ENCODE peak calls at places on chromosomes 7 and 10, in seven cellular contexts. D is Jurkat, Clone E6-1; X is CD8-positive, alpha-beta T cell; Y is endodermal cell; Z is left lung; T is lower leg skin; V is hepatocyte. M is an unnamed sample.

GRCh38 chr7:194257-194995 is 2.1 kb downstream of the FAM20C start:
- DNase-seq in Z (peak; percentile 58), V (peak; percentile 51), D (no peak), T (no peak), Y (peak; percentile 70), X (no peak), M (no peak)

GRCh38 chr10:7239312-7239985 is 171.4 kb downstream of the SFMBT2 start:
- DNase-seq in D (peak; percentile 66), V (no peak), Z (no peak), Y (no peak), T (no peak), X (no peak), M (no peak)

GRCh38 chr7:17099083-17099973 is 199.1 kb upstream of the AHR start:
- DNase-seq in D (no peak), V (peak; percentile 74), Z (peak; percentile 55), Y (no peak), X (no peak), T (peak; percentile 44), M (no peak)

GRCh38 chr7:140683657-140684056 is 10.9 kb downstream of the ADCK2 start:
- DNase-seq in V (no peak), D (no peak), X (peak; percentile 4), Z (no peak), T (no peak), Y (no peak), M (no peak)

GRCh38 chr7:100604976-100605911 is 3.1 kb downstream of the PCOLCE start:
- DNase-seq in V (peak; percentile 73), T (no peak), D (no peak), X (peak; percentile 33), Z (peak; percentile 59), Y (peak; percentile 85), M (no peak)

GRCh38 chr10:3107426-3107961 is 40.1 kb downstream of the PFKP start:
- DNase-seq in T (peak; percentile 70), D (no peak), Y (no peak), Z (peak; percentile 87), V (no peak), X (no peak), M (no peak)

GRCh38 chr7:80263321-80263720 is 128.7 kb downstream of the GNAI1 start:
- DNase-seq in Y (no peak), D (no peak), T (no peak), V (no peak), Z (no peak), X (no peak), M (no peak)

GRCh38 chr7:37372750-37373149 is 75.9 kb downstream of the ELMO1 start:
- DNase-seq in X (no peak), Y (no peak), D (no peak), Z (no peak), V (no peak), T (no peak), M (no peak)

GRCh38 chr7:30727061-30727945 is 24.6 kb upstream of the INMT start:
- DNase-seq in Z (no peak), Y (no peak), T (no peak), X (peak; percentile 64), D (peak; percentile 93), V (no peak), M (peak; percentile 75)

GRCh38 chr7:6242561-6242960 is 29.9 kb downstream of the CYTH3 start:
- DNase-seq in Z (no peak), T (no peak), V (no peak), D (no peak), X (no peak), Y (no peak), M (no peak)

GRCh38 chr7:112001089-112001826 is 204.9 kb downstream of the DOCK4 start:
- DNase-seq in T (no peak), Y (no peak), D (no peak), V (peak; percentile 25), X (no peak), Z (no peak), M (no peak)

GRCh38 chr10:132939957-132940790 is 2.2 kb downstream of the CFAP46 start:
- DNase-seq in X (no peak), Z (no peak), Y (peak; percentile 89), D (no peak), T (no peak), V (peak; percentile 81), M (no peak)

GRCh38 chr7:99694912-99695304 is 15.1 kb upstream of the CYP3A5 start:
- DNase-seq in Y (no peak), Z (no peak), D (no peak), V (no peak), T (no peak), X (no peak), M (no peak)

GRCh38 chr10:58404001-58404400 is 18.8 kb downstream of the TFAM start:
- DNase-seq in D (no peak), Y (no peak), X (no peak), Z (no peak), V (no peak), T (no peak), M (no peak)

GRCh38 chr7:79912213-79912633 is 222.4 kb upstream of the GNAI1 start:
- DNase-seq in Z (no peak), Y (no peak), V (no peak), X (no peak), T (no peak), D (peak; percentile 71), M (no peak)

GRCh38 chr7:4607321-4607729 is 74.8 kb upstream of the FOXK1 start:
- DNase-seq in X (no peak), Z (peak; percentile 9), T (no peak), V (no peak), Y (no peak), D (no peak), M (no peak)

GRCh38 chr7:1665721-1666250 is 4.3 kb upstream of the ELFN1 start:
- DNase-seq in D (no peak), T (no peak), X (no peak), V (peak; percentile 49), Z (peak; percentile 30), Y (peak; percentile 73), M (no peak)

GRCh38 chr7:40507166-40507565 is 372.4 kb downstream of the SUGCT start:
- DNase-seq in T (no peak), X (no peak), V (no peak), D (peak; percentile 34), Z (no peak), Y (no peak), M (peak; percentile 18)

GRCh38 chr7:77703220-77703472 is 6.9 kb downstream of the RSBN1L start:
- DNase-seq in V (no peak), T (no peak), X (no peak), Y (no peak), D (no peak), Z (no peak), M (no peak)

GRCh38 chr10:60905580-60905979 is 38.4 kb downstream of the RHOBTB1 start:
- DNase-seq in T (no peak), Y (no peak), D (no peak), Z (peak; percentile 47), V (no peak), X (no peak), M (no peak)

GRCh38 chr10:70131560-70131937 is 1.1 kb downstream of the AIFM2 start:
- DNase-seq in X (no peak), Z (no peak), V (no peak), Y (no peak), D (no peak), T (no peak), M (no peak)

GRCh38 chr10:99532687-99533495 is at the start of gene NKX2-3:
- DNase-seq in D (no peak), V (peak; percentile 63), Y (peak; percentile 94), X (no peak), Z (peak; percentile 76), T (no peak), M (no peak)
- H3K4me3 ChIP-seq in D (no peak within 1 kb of the TSS), V (no peak within 1 kb of the TSS), Y (no peak within 1 kb of the TSS), X (no peak within 1 kb of the TSS), Z (no peak within 1 kb of the TSS), T (no peak within 1 kb of the TSS), M (no peak within 1 kb of the TSS)

DNA sequence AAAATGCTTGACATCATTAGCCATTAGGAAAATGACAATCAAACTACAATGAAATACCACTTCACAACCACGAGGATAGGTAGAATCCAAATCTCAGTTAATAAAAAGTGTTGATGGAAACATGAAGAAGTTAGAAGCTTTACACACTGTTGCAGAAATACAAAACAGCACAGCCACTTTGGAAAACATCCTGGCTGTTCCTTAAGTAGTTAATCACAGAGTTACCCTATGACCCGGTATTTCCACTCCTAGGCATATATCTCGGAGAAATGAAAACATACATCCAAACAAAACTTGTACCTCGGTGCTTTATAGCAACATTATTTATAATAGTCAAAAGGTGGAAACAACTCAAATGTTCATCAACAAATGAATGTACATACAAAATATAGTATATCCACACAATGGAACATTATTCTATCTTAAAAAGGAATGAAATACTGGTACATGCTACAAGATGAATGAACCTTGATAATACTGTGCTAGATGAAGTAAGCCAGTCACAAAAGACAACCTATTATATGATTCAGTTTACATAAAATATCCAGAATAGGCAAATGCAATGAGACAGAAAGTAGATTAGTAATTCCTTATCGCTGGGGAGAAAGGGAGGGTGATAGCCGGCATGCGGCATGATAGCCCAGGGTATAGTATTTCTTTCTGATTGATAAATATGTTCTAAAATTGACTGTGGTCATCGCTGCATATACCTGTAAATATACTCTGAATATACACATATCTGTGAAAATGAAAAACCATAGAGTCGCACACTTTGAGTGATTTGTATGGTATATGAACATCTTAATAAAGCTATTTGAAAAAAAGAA is 1.9 kb downstream of the VWDE start:
- DNase-seq in X (no peak), D (no peak), T (no peak), Z (no peak), Y (no peak), V (no peak), M (no peak)
- H3K4me3 ChIP-seq in X (no peak overlapping the region), D (no peak overlapping the region), T (no peak overlapping the region), Z (no peak overlapping the region), Y (no peak overlapping the region), V (no peak overlapping the region), M (no peak overlapping the region)

DNA sequence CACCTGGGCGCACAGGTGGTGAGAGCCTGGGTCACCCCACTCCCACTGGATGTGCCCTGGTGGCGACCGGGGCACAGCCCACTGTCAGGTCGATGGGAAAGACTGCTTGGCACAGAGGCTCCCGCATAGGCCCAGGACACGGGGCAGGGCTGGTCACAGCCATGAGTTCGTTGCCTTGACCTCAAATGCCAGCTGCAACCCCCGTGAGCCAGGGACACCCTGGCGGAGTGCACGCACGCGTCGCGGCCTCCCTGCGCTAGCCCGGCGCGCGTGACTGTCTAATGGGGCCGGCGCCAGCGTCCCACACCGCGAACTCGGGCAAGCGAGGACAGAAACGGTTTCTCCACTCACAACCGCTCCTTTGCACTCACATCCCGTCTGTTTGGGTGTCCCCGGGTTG is 267.4 kb downstream of the USP6NL start:
- DNase-seq in X (no peak), V (no peak), Z (no peak), T (no peak), D (no peak), Y (no peak), M (no peak)
- H3K4me3 ChIP-seq in X (no peak overlapping the region), V (no peak overlapping the region), Z (no peak overlapping the region), T (no peak overlapping the region), D (peak overlapping the region; percentile 80), Y (no peak overlapping the region), M (no peak overlapping the region)

GRCh38 chr7:92720604-92721350 is 115.6 kb downstream of the CDK6 start:
- DNase-seq in Z (no peak), Y (no peak), D (no peak), X (no peak), V (no peak), T (no peak), M (no peak)

GRCh38 chr7:92722541-92722940 is 113.8 kb downstream of the CDK6 start:
- DNase-seq in Z (no peak), V (no peak), T (no peak), X (no peak), D (no peak), Y (no peak), M (no peak)

GRCh38 chr7:92725161-92725925 is 111.0 kb downstream of the CDK6 start:
- DNase-seq in V (no peak), X (no peak), T (no peak), D (no peak), Z (no peak), Y (no peak), M (no peak)

GRCh38 chr7:92723978-92724377 is 112.4 kb downstream of the CDK6 start:
- DNase-seq in D (no peak), Y (peak; percentile 69), T (peak; percentile 23), V (no peak), X (no peak), Z (no peak), M (peak; percentile 79)

GRCh38 chr7:92723205-92723604 is 113.2 kb downstream of the CDK6 start:
- DNase-seq in Z (no peak), D (no peak), V (no peak), T (no peak), Y (no peak), X (no peak), M (no peak)
- H3K4me3 ChIP-seq in Z (no peak overlapping the region), D (no peak overlapping the region), V (no peak overlapping the region), T (no peak overlapping the region), Y (no peak overlapping the region), X (no peak overlapping the region), M (no peak overlapping the region)